ENCODE peak calls at places on chromosome 17, in seven cellular contexts. One of them, this sample, is unnamed. For H3K4me1, the result is how much of the 10 kb centered on the place peaks cover.

GRCh38 chr17:57356722-57357391 is 100.5 kb downstream of the MSI2 start:
- DNase-seq in fibroblast of lung: peak
- DNase-seq in upper lobe of right lung: no peak
- DNase-seq in suprapubic skin: no peak
- DNase-seq in stomach: peak
- DNase-seq in aorta: no peak
- DNase-seq in SJCRH30: peak
- DNase-seq in this sample: no peak

GRCh38 chr17:72373910-72374741 is 253.3 kb downstream of the SOX9 start:
- DNase-seq in fibroblast of lung: peak
- DNase-seq in aorta: no peak
- DNase-seq in SJCRH30: peak
- DNase-seq in upper lobe of right lung: no peak
- DNase-seq in suprapubic skin: no peak
- DNase-seq in stomach: no peak
- DNase-seq in this sample: no peak

GRCh38 chr17:58391302-58391984 is 25.9 kb downstream of the RNF43 start:
- DNase-seq in upper lobe of right lung: peak
- DNase-seq in SJCRH30: peak
- DNase-seq in stomach: peak
- DNase-seq in fibroblast of lung: peak
- DNase-seq in aorta: no peak
- DNase-seq in suprapubic skin: no peak
- DNase-seq in this sample: peak

GRCh38 chr17:50865060-50865867 is 890 bp downstream of the TOB1 start:
- DNase-seq in suprapubic skin: no peak
- DNase-seq in SJCRH30: peak
- DNase-seq in fibroblast of lung: peak
- DNase-seq in aorta: peak
- DNase-seq in stomach: peak
- DNase-seq in upper lobe of right lung: peak
- DNase-seq in this sample: peak

GRCh38 chr17:17188586-17188985 is 17.5 kb downstream of the PLD6 start:
- DNase-seq in fibroblast of lung: no peak
- DNase-seq in SJCRH30: no peak
- DNase-seq in stomach: no peak
- DNase-seq in suprapubic skin: no peak
- DNase-seq in upper lobe of right lung: no peak
- DNase-seq in aorta: no peak
- DNase-seq in this sample: no peak

GRCh38 chr17:48776602-48777001 is 40.4 kb downstream of the TTLL6 start:
- DNase-seq in stomach: no peak
- DNase-seq in aorta: no peak
- DNase-seq in upper lobe of right lung: no peak
- DNase-seq in SJCRH30: no peak
- DNase-seq in suprapubic skin: no peak
- DNase-seq in fibroblast of lung: no peak
- DNase-seq in this sample: no peak

GRCh38 chr17:41812176-41813038 is at the start of gene FKBP10:
- DNase-seq in aorta: peak
- DNase-seq in suprapubic skin: no peak
- DNase-seq in fibroblast of lung: peak
- DNase-seq in SJCRH30: peak
- DNase-seq in upper lobe of right lung: peak
- DNase-seq in stomach: peak
- DNase-seq in this sample: peak

GRCh38 chr17:27907976-27908558 is 14.9 kb upstream of the LYRM9 start:
- DNase-seq in suprapubic skin: no peak
- DNase-seq in upper lobe of right lung: no peak
- DNase-seq in aorta: no peak
- DNase-seq in SJCRH30: no peak
- DNase-seq in fibroblast of lung: no peak
- DNase-seq in stomach: no peak
- DNase-seq in this sample: no peak

GRCh38 chr17:48113201-48113676 is 5.7 kb downstream of the SNX11 start:
- DNase-seq in suprapubic skin: no peak
- DNase-seq in aorta: no peak
- DNase-seq in SJCRH30: no peak
- DNase-seq in fibroblast of lung: no peak
- DNase-seq in upper lobe of right lung: no peak
- DNase-seq in stomach: no peak
- DNase-seq in this sample: no peak

GRCh38 chr17:58136669-58137279 is 11.4 kb upstream of the OR4D1 start:
- DNase-seq in aorta: no peak
- DNase-seq in SJCRH30: peak
- DNase-seq in stomach: no peak
- DNase-seq in fibroblast of lung: no peak
- DNase-seq in upper lobe of right lung: no peak
- DNase-seq in suprapubic skin: no peak
- DNase-seq in this sample: peak

GRCh38 chr17:65553646-65554567 is 7.5 kb downstream of the AXIN2 start:
- DNase-seq in aorta: no peak
- DNase-seq in suprapubic skin: no peak
- DNase-seq in SJCRH30: no peak
- DNase-seq in upper lobe of right lung: no peak
- DNase-seq in stomach: no peak
- DNase-seq in fibroblast of lung: no peak
- DNase-seq in this sample: no peak

GRCh38 chr17:68033636-68034451 is 1.7 kb upstream of the KPNA2 start:
- DNase-seq in upper lobe of right lung: no peak
- DNase-seq in fibroblast of lung: peak
- DNase-seq in SJCRH30: peak
- DNase-seq in stomach: no peak
- DNase-seq in aorta: no peak
- DNase-seq in suprapubic skin: no peak
- DNase-seq in this sample: peak

GRCh38 chr17:75065562-75066151 is 18.6 kb downstream of the KCTD2 start:
- DNase-seq in upper lobe of right lung: no peak
- DNase-seq in stomach: no peak
- DNase-seq in suprapubic skin: no peak
- DNase-seq in fibroblast of lung: peak
- DNase-seq in SJCRH30: no peak
- DNase-seq in aorta: no peak
- DNase-seq in this sample: no peak

GRCh38 chr17:36094746-36095145 is 4.8 kb upstream of the CCL3 start:
- DNase-seq in fibroblast of lung: no peak
- DNase-seq in suprapubic skin: no peak
- DNase-seq in upper lobe of right lung: no peak
- DNase-seq in SJCRH30: no peak
- DNase-seq in stomach: no peak
- DNase-seq in aorta: no peak
- DNase-seq in this sample: no peak

GRCh38 chr17:36088559-36089376 is 1.2 kb downstream of the CCL3 start:
- DNase-seq in upper lobe of right lung: no peak
- DNase-seq in fibroblast of lung: no peak
- DNase-seq in stomach: no peak
- DNase-seq in suprapubic skin: no peak
- DNase-seq in aorta: no peak
- DNase-seq in SJCRH30: no peak
- DNase-seq in this sample: no peak

GRCh38 chr17:36094232-36094631 is 4.3 kb upstream of the CCL3 start:
- DNase-seq in fibroblast of lung: no peak
- DNase-seq in suprapubic skin: no peak
- DNase-seq in SJCRH30: no peak
- DNase-seq in stomach: no peak
- DNase-seq in aorta: no peak
- DNase-seq in upper lobe of right lung: no peak
- DNase-seq in this sample: no peak

GRCh38 chr17:36089888-36090836 is at the start of gene CCL3:
- DNase-seq in fibroblast of lung: no peak
- DNase-seq in SJCRH30: no peak
- DNase-seq in stomach: no peak
- DNase-seq in upper lobe of right lung: no peak
- DNase-seq in suprapubic skin: no peak
- DNase-seq in aorta: peak
- DNase-seq in this sample: no peak

DNA sequence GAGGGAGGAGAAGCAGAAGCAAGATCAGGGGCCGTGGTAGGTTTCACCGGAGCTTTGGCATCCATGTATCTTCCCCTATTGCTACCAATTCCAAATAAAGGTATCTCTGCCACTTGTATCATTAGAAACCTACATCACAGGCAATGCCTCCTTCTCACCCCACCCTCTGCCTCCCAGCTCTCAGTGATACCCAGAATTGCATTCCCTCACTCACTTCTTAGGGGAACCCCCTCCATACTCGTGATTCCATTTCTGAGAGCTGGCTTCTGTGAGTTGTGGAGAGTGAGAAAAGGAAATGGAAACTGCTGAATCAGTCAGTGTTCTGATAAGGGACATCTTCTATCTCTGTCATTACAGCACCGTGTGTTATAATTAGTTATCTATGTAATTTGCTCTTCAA is 2.3 kb upstream of the CCL3 start:
- DNase-seq in upper lobe of right lung: no peak
- DNase-seq in suprapubic skin: no peak
- DNase-seq in aorta: no peak
- DNase-seq in SJCRH30: no peak
- DNase-seq in fibroblast of lung: no peak
- DNase-seq in stomach: no peak
- DNase-seq in this sample: no peak
- H3K4me1 ChIP-seq in upper lobe of right lung: under half
- H3K4me1 ChIP-seq in suprapubic skin: under half
- H3K4me1 ChIP-seq in aorta: under half
- H3K4me1 ChIP-seq in SJCRH30: under half
- H3K4me1 ChIP-seq in fibroblast of lung: under half
- H3K4me1 ChIP-seq in stomach: under half
- H3K4me1 ChIP-seq in this sample: under half

GRCh38 chr17:6643460-6644125 is 2.7 kb downstream of the TXNDC17 start:
- DNase-seq in stomach: no peak
- DNase-seq in suprapubic skin: no peak
- DNase-seq in upper lobe of right lung: no peak
- DNase-seq in aorta: no peak
- DNase-seq in fibroblast of lung: peak
- DNase-seq in SJCRH30: peak
- DNase-seq in this sample: no peak
- H3K27ac ChIP-seq in stomach: no peak
- H3K27ac ChIP-seq in suprapubic skin: no peak
- H3K27ac ChIP-seq in upper lobe of right lung: no peak
- H3K27ac ChIP-seq in aorta: no peak
- H3K27ac ChIP-seq in fibroblast of lung: no peak
- H3K27ac ChIP-seq in SJCRH30: no peak
- H3K27ac ChIP-seq in this sample: no peak

GRCh38 chr17:38877130-38877851 is 7.4 kb downstream of the LASP1 start:
- DNase-seq in stomach: no peak
- DNase-seq in fibroblast of lung: no peak
- DNase-seq in suprapubic skin: no peak
- DNase-seq in upper lobe of right lung: no peak
- DNase-seq in SJCRH30: no peak
- DNase-seq in aorta: no peak
- DNase-seq in this sample: no peak

GRCh38 chr17:38874505-38875419 is 4.9 kb downstream of the LASP1 start:
- DNase-seq in suprapubic skin: no peak
- DNase-seq in aorta: peak
- DNase-seq in fibroblast of lung: peak
- DNase-seq in stomach: no peak
- DNase-seq in SJCRH30: no peak
- DNase-seq in upper lobe of right lung: no peak
- DNase-seq in this sample: no peak

GRCh38 chr17:38872671-38873385 is 3.0 kb downstream of the LASP1 start:
- DNase-seq in SJCRH30: no peak
- DNase-seq in stomach: peak
- DNase-seq in fibroblast of lung: no peak
- DNase-seq in aorta: no peak
- DNase-seq in suprapubic skin: no peak
- DNase-seq in upper lobe of right lung: no peak
- DNase-seq in this sample: peak

GRCh38 chr17:38873646-38874380 is 4.0 kb downstream of the LASP1 start:
- DNase-seq in upper lobe of right lung: no peak
- DNase-seq in suprapubic skin: no peak
- DNase-seq in stomach: peak
- DNase-seq in SJCRH30: no peak
- DNase-seq in fibroblast of lung: no peak
- DNase-seq in aorta: no peak
- DNase-seq in this sample: peak

DNA sequence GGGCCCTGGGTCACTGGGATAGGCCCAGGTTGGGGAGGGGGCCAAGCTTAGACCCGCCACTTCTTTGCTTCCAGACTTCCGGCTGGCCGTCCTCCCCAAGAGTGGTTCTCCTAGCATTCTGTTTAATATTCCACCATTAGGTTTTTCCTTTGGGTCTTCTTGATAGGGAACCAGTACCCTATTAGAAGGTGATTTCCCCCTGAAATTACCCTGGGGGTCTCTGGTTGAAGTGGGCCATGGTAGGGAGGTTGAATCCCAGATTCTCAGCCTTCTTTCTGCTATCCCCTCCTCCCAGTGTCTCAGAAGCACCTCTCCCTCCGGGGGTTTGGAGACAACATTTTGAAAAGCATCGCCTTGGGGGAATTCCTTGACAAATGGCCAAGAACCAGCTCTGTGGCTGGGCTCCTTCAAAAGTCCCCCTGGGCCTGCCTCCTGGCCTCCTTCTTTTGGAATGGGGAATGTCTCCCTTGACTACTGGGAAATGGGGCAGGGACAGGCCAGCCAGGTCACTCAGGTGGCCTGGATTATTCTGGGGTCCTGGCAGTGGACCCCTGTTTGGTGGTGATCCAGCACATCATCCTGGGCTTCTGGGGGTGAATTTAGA is 5.7 kb downstream of the LASP1 start:
- DNase-seq in fibroblast of lung: no peak
- DNase-seq in suprapubic skin: no peak
- DNase-seq in SJCRH30: no peak
- DNase-seq in upper lobe of right lung: no peak
- DNase-seq in aorta: no peak
- DNase-seq in stomach: no peak
- DNase-seq in this sample: no peak
- H3K4me3 ChIP-seq in fibroblast of lung: peak
- H3K4me3 ChIP-seq in suprapubic skin: no peak
- H3K4me3 ChIP-seq in SJCRH30: no peak
- H3K4me3 ChIP-seq in upper lobe of right lung: no peak
- H3K4me3 ChIP-seq in aorta: no peak
- H3K4me3 ChIP-seq in stomach: no peak
- H3K4me3 ChIP-seq in this sample: no peak

GRCh38 chr17:59435238-59435637 is 103.8 kb downstream of the YPEL2 start:
- DNase-seq in aorta: no peak
- DNase-seq in upper lobe of right lung: no peak
- DNase-seq in stomach: no peak
- DNase-seq in suprapubic skin: no peak
- DNase-seq in SJCRH30: no peak
- DNase-seq in fibroblast of lung: peak
- DNase-seq in this sample: no peak
- H3K4me1 ChIP-seq in aorta: under half
- H3K4me1 ChIP-seq in upper lobe of right lung: under half
- H3K4me1 ChIP-seq in stomach: under half
- H3K4me1 ChIP-seq in suprapubic skin: under half
- H3K4me1 ChIP-seq in SJCRH30: under half
- H3K4me1 ChIP-seq in fibroblast of lung: under half
- H3K4me1 ChIP-seq in this sample: under half

DNA sequence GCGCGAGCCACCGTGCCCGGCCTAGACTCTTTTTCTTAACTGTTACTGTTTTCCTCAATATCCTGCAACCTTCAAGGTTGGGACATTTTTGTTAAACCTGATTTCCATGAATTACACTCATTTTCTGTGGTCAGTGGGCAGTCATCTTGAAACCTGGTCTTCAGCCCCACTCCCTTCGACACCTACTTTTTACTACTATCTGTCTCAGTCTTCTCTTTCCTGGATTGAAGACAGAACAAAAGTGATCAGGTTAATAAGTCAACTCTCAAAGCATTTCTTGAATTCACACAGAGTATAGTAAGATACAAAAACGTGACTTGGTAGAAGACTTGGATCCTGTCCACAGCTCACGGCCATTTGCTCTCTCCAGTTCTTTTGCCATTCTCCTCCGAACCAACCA is 6.1 kb downstream of the MINK1 start:
- DNase-seq in SJCRH30: no peak
- DNase-seq in aorta: no peak
- DNase-seq in stomach: no peak
- DNase-seq in fibroblast of lung: no peak
- DNase-seq in suprapubic skin: no peak
- DNase-seq in upper lobe of right lung: no peak
- DNase-seq in this sample: no peak
- H3K27ac ChIP-seq in SJCRH30: no peak
- H3K27ac ChIP-seq in aorta: no peak
- H3K27ac ChIP-seq in stomach: no peak
- H3K27ac ChIP-seq in fibroblast of lung: no peak
- H3K27ac ChIP-seq in suprapubic skin: no peak
- H3K27ac ChIP-seq in upper lobe of right lung: no peak
- H3K27ac ChIP-seq in this sample: no peak

This sample was measured in small intestine.